ENCODE peak calls at places on chromosomes 11 and 22, in nine cellular contexts. M is lung, L is left lobe of liver, G is WTC11, D is upper lobe of right lung, E is sciatic nerve, W is left colon, H is PC-3, S is heart left ventricle. U is an unnamed sample.

GRCh38 chr11:75582935-75583709 is 21.1 kb downstream of the SERPINH1 start:
- ATAC-seq in M (peak), L (peak), G (peak), D (peak), E (peak), W (peak), H (peak), S (peak), U (peak)

GRCh38 chr11:96214745-96215093 is 128.3 kb downstream of the MAML2 start:
- ATAC-seq in M (no peak), L (no peak), G (no peak), D (no peak), E (no peak), W (no peak), H (no peak), S (no peak), U (no peak)

GRCh38 chr22:39958916-39959639 is 1.1 kb upstream of the TMA7B start:
- ATAC-seq in M (no peak), L (no peak), G (no peak), D (peak), E (no peak), W (no peak), H (no peak), S (no peak), U (no peak)

GRCh38 chr11:107549253-107549953 is 16.1 kb downstream of the ALKBH8 start:
- ATAC-seq in M (peak), L (peak), G (no peak), D (peak), E (no peak), W (peak), H (no peak), S (peak), U (no peak)

GRCh38 chr11:102254047-102254446 is 63.2 kb upstream of the BIRC3 start:
- ATAC-seq in M (no peak), L (peak), G (peak), D (peak), E (no peak), W (no peak), H (no peak), S (no peak), U (no peak)

GRCh38 chr11:12811861-12812260 is 137.6 kb downstream of the TEAD1 start:
- ATAC-seq in M (no peak), L (no peak), G (no peak), D (no peak), E (no peak), W (no peak), H (no peak), S (no peak), U (no peak)

GRCh38 chr11:11659567-11660341 is 37.9 kb upstream of the GALNT18 start:
- ATAC-seq in M (no peak), L (no peak), G (peak), D (no peak), E (no peak), W (no peak), H (no peak), S (no peak), U (no peak)

GRCh38 chr11:128720522-128720985 is 26.7 kb downstream of the FLI1 start:
- ATAC-seq in M (no peak), L (peak), G (peak), D (no peak), E (peak), W (peak), H (no peak), S (peak), U (no peak)

GRCh38 chr11:101126551-101127347 is 2.9 kb downstream of the PGR start:
- ATAC-seq in M (no peak), L (no peak), G (peak), D (no peak), E (peak), W (no peak), H (no peak), S (peak), U (no peak)

U was measured in gastroesophageal sphincter.